ENCODE peak calls at places on chromosome 2, in eight cellular contexts. One of them, this sample, is unnamed. For H3K4me1, the result is how much of the 10 kb centered on the place peaks cover.

GRCh38 chr2:140455312-140455711 is 1675.1 kb upstream of the NXPH2 start:
- DNase-seq in lower lobe of right lung: no peak
- DNase-seq in body of pancreas: no peak
- DNase-seq in fibroblast of lung: no peak
- DNase-seq in CD8-positive, alpha-beta T cell: no peak
- DNase-seq in pancreas: no peak
- DNase-seq in mesendoderm: no peak
- DNase-seq in right cardiac atrium: no peak
- DNase-seq in this sample: no peak

GRCh38 chr2:190835303-190835930 is 45.2 kb upstream of the GLS start:
- DNase-seq in lower lobe of right lung: no peak
- DNase-seq in body of pancreas: no peak
- DNase-seq in fibroblast of lung: peak
- DNase-seq in CD8-positive, alpha-beta T cell: no peak
- DNase-seq in pancreas: no peak
- DNase-seq in mesendoderm: no peak
- DNase-seq in right cardiac atrium: peak
- DNase-seq in this sample: no peak

GRCh38 chr2:23526114-23526513 is 141.1 kb downstream of the KLHL29 start:
- DNase-seq in lower lobe of right lung: no peak
- DNase-seq in body of pancreas: no peak
- DNase-seq in fibroblast of lung: no peak
- DNase-seq in CD8-positive, alpha-beta T cell: no peak
- DNase-seq in pancreas: no peak
- DNase-seq in mesendoderm: no peak
- DNase-seq in right cardiac atrium: peak
- DNase-seq in this sample: no peak

GRCh38 chr2:205768815-205769493 is 86.7 kb downstream of the NRP2 start:
- DNase-seq in lower lobe of right lung: no peak
- DNase-seq in body of pancreas: no peak
- DNase-seq in fibroblast of lung: peak
- DNase-seq in CD8-positive, alpha-beta T cell: no peak
- DNase-seq in pancreas: no peak
- DNase-seq in mesendoderm: no peak
- DNase-seq in right cardiac atrium: no peak
- DNase-seq in this sample: no peak

GRCh38 chr2:228763600-228763999 is 507.5 kb downstream of the PID1 start:
- DNase-seq in lower lobe of right lung: no peak
- DNase-seq in body of pancreas: no peak
- DNase-seq in fibroblast of lung: no peak
- DNase-seq in CD8-positive, alpha-beta T cell: no peak
- DNase-seq in pancreas: no peak
- DNase-seq in mesendoderm: peak
- DNase-seq in right cardiac atrium: no peak
- DNase-seq in this sample: no peak

GRCh38 chr2:98917031-98917459 is 19.0 kb downstream of the CRACDL start:
- DNase-seq in lower lobe of right lung: no peak
- DNase-seq in body of pancreas: no peak
- DNase-seq in fibroblast of lung: peak
- DNase-seq in CD8-positive, alpha-beta T cell: no peak
- DNase-seq in pancreas: no peak
- DNase-seq in mesendoderm: peak
- DNase-seq in right cardiac atrium: no peak
- DNase-seq in this sample: no peak

GRCh38 chr2:131036269-131036668 is 57.0 kb downstream of the FAM168B start:
- DNase-seq in lower lobe of right lung: no peak
- DNase-seq in body of pancreas: no peak
- DNase-seq in fibroblast of lung: no peak
- DNase-seq in CD8-positive, alpha-beta T cell: no peak
- DNase-seq in pancreas: peak
- DNase-seq in mesendoderm: peak
- DNase-seq in right cardiac atrium: no peak
- DNase-seq in this sample: no peak

GRCh38 chr2:238305092-238305862 is 15.0 kb upstream of the TRAF3IP1 start:
- DNase-seq in lower lobe of right lung: no peak
- DNase-seq in body of pancreas: no peak
- DNase-seq in fibroblast of lung: no peak
- DNase-seq in CD8-positive, alpha-beta T cell: no peak
- DNase-seq in pancreas: no peak
- DNase-seq in mesendoderm: peak
- DNase-seq in right cardiac atrium: no peak
- DNase-seq in this sample: no peak

GRCh38 chr2:85601771-85602475 is 575 bp downstream of the TMEM150A start:
- DNase-seq in lower lobe of right lung: peak
- DNase-seq in body of pancreas: peak
- DNase-seq in fibroblast of lung: peak
- DNase-seq in CD8-positive, alpha-beta T cell: no peak
- DNase-seq in pancreas: peak
- DNase-seq in mesendoderm: peak
- DNase-seq in right cardiac atrium: peak
- DNase-seq in this sample: no peak

GRCh38 chr2:217980591-217980990 is 22.2 kb downstream of the TNS1 start:
- DNase-seq in lower lobe of right lung: no peak
- DNase-seq in body of pancreas: no peak
- DNase-seq in fibroblast of lung: no peak
- DNase-seq in CD8-positive, alpha-beta T cell: no peak
- DNase-seq in pancreas: no peak
- DNase-seq in mesendoderm: no peak
- DNase-seq in right cardiac atrium: no peak
- DNase-seq in this sample: no peak

GRCh38 chr2:159525012-159525411 is 91.3 kb downstream of the BAZ2B start:
- DNase-seq in lower lobe of right lung: no peak
- DNase-seq in body of pancreas: no peak
- DNase-seq in fibroblast of lung: no peak
- DNase-seq in CD8-positive, alpha-beta T cell: no peak
- DNase-seq in pancreas: no peak
- DNase-seq in mesendoderm: no peak
- DNase-seq in right cardiac atrium: no peak
- DNase-seq in this sample: no peak

GRCh38 chr2:159516241-159516758 is 100.0 kb downstream of the BAZ2B start:
- DNase-seq in lower lobe of right lung: no peak
- DNase-seq in body of pancreas: peak
- DNase-seq in fibroblast of lung: peak
- DNase-seq in CD8-positive, alpha-beta T cell: no peak
- DNase-seq in pancreas: no peak
- DNase-seq in mesendoderm: peak
- DNase-seq in right cardiac atrium: no peak
- DNase-seq in this sample: no peak

GRCh38 chr2:159518321-159519005 is 97.9 kb downstream of the BAZ2B start:
- DNase-seq in lower lobe of right lung: no peak
- DNase-seq in body of pancreas: no peak
- DNase-seq in fibroblast of lung: no peak
- DNase-seq in CD8-positive, alpha-beta T cell: no peak
- DNase-seq in pancreas: no peak
- DNase-seq in mesendoderm: no peak
- DNase-seq in right cardiac atrium: no peak
- DNase-seq in this sample: no peak

GRCh38 chr2:159526433-159526832 is 89.9 kb downstream of the BAZ2B start:
- DNase-seq in lower lobe of right lung: no peak
- DNase-seq in body of pancreas: no peak
- DNase-seq in fibroblast of lung: no peak
- DNase-seq in CD8-positive, alpha-beta T cell: no peak
- DNase-seq in pancreas: no peak
- DNase-seq in mesendoderm: no peak
- DNase-seq in right cardiac atrium: no peak
- DNase-seq in this sample: no peak

DNA sequence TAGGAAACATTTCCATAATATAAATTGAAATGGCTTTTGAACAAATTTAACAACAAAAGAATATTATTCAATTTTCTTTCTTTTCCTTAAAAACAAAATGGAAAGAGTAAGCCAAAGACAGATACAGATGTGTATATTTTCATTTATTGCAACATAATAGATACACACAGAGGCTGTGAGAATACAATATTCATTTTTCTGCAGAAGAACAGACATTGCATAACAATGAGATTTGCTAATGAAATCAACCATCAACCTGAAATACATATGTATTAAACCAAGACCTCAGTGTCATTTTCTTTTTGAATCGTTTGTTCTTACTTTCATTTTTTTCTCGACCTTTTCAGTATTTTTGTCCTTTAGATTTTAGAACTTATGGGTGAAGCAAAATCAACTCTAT is 95.1 kb downstream of the BAZ2B start:
- DNase-seq in lower lobe of right lung: no peak
- DNase-seq in body of pancreas: no peak
- DNase-seq in fibroblast of lung: no peak
- DNase-seq in CD8-positive, alpha-beta T cell: no peak
- DNase-seq in pancreas: no peak
- DNase-seq in mesendoderm: no peak
- DNase-seq in right cardiac atrium: no peak
- DNase-seq in this sample: no peak
- H3K4me1 ChIP-seq in lower lobe of right lung: under half
- H3K4me1 ChIP-seq in body of pancreas: under half
- H3K4me1 ChIP-seq in fibroblast of lung: under half
- H3K4me1 ChIP-seq in CD8-positive, alpha-beta T cell: under half
- H3K4me1 ChIP-seq in pancreas: under half
- H3K4me1 ChIP-seq in mesendoderm: under half
- H3K4me1 ChIP-seq in right cardiac atrium: under half
- H3K4me1 ChIP-seq in this sample: under half

DNA sequence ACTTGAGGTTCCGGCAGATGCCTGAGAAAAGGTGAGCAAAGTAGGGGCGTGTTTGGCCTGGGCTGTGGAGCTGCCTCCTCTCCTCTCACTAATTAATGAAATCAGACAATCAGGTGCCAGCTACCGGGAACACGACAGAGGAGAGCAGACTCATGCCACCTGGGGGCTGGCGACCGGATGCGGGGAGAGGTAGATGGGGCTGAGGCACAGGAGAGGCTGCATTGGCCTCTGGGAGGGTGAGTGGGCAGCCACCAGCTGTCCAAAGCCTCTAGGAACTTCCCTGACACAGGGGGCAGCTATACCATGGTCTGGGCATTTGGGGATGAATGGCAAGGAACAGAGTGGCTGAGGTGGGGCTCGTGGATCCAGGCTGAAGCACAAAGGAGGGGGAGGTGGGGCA is 25.0 kb downstream of the FBXO41 start:
- DNase-seq in lower lobe of right lung: no peak
- DNase-seq in body of pancreas: no peak
- DNase-seq in fibroblast of lung: no peak
- DNase-seq in CD8-positive, alpha-beta T cell: no peak
- DNase-seq in pancreas: no peak
- DNase-seq in mesendoderm: no peak
- DNase-seq in right cardiac atrium: no peak
- DNase-seq in this sample: no peak
- H3K4me3 ChIP-seq in lower lobe of right lung: no peak
- H3K4me3 ChIP-seq in body of pancreas: no peak
- H3K4me3 ChIP-seq in fibroblast of lung: no peak
- H3K4me3 ChIP-seq in CD8-positive, alpha-beta T cell: no peak
- H3K4me3 ChIP-seq in pancreas: no peak
- H3K4me3 ChIP-seq in mesendoderm: no peak
- H3K4me3 ChIP-seq in right cardiac atrium: no peak
- H3K4me3 ChIP-seq in this sample: no peak

GRCh38 chr2:46967990-46968647 is 52.5 kb upstream of the MCFD2 start:
- DNase-seq in lower lobe of right lung: peak
- DNase-seq in body of pancreas: peak
- DNase-seq in fibroblast of lung: peak
- DNase-seq in CD8-positive, alpha-beta T cell: no peak
- DNase-seq in pancreas: peak
- DNase-seq in mesendoderm: peak
- DNase-seq in right cardiac atrium: peak
- DNase-seq in this sample: no peak
- H3K4me1 ChIP-seq in lower lobe of right lung: half or more
- H3K4me1 ChIP-seq in body of pancreas: half or more
- H3K4me1 ChIP-seq in fibroblast of lung: under half
- H3K4me1 ChIP-seq in CD8-positive, alpha-beta T cell: under half
- H3K4me1 ChIP-seq in pancreas: half or more
- H3K4me1 ChIP-seq in mesendoderm: under half
- H3K4me1 ChIP-seq in right cardiac atrium: under half
- H3K4me1 ChIP-seq in this sample: under half

GRCh38 chr2:144349674-144350073 is 170.2 kb downstream of the ZEB2 start:
- DNase-seq in lower lobe of right lung: no peak
- DNase-seq in body of pancreas: no peak
- DNase-seq in fibroblast of lung: no peak
- DNase-seq in CD8-positive, alpha-beta T cell: no peak
- DNase-seq in pancreas: no peak
- DNase-seq in mesendoderm: peak
- DNase-seq in right cardiac atrium: no peak
- DNase-seq in this sample: no peak
- H3K4me3 ChIP-seq in lower lobe of right lung: no peak
- H3K4me3 ChIP-seq in body of pancreas: no peak
- H3K4me3 ChIP-seq in fibroblast of lung: no peak
- H3K4me3 ChIP-seq in CD8-positive, alpha-beta T cell: no peak
- H3K4me3 ChIP-seq in pancreas: no peak
- H3K4me3 ChIP-seq in mesendoderm: no peak
- H3K4me3 ChIP-seq in right cardiac atrium: no peak
- H3K4me3 ChIP-seq in this sample: no peak

GRCh38 chr2:96757477-96757860 is 3.2 kb upstream of the CNNM4 start:
- DNase-seq in lower lobe of right lung: no peak
- DNase-seq in body of pancreas: no peak
- DNase-seq in fibroblast of lung: no peak
- DNase-seq in CD8-positive, alpha-beta T cell: no peak
- DNase-seq in pancreas: no peak
- DNase-seq in mesendoderm: no peak
- DNase-seq in right cardiac atrium: no peak
- DNase-seq in this sample: no peak
- H3K4me1 ChIP-seq in lower lobe of right lung: under half
- H3K4me1 ChIP-seq in body of pancreas: under half
- H3K4me1 ChIP-seq in fibroblast of lung: under half
- H3K4me1 ChIP-seq in CD8-positive, alpha-beta T cell: under half
- H3K4me1 ChIP-seq in pancreas: under half
- H3K4me1 ChIP-seq in mesendoderm: under half
- H3K4me1 ChIP-seq in right cardiac atrium: under half
- H3K4me1 ChIP-seq in this sample: under half

GRCh38 chr2:27069961-27070618 is 1.4 kb downstream of the OST4 start:
- DNase-seq in lower lobe of right lung: no peak
- DNase-seq in body of pancreas: no peak
- DNase-seq in fibroblast of lung: no peak
- DNase-seq in CD8-positive, alpha-beta T cell: no peak
- DNase-seq in pancreas: no peak
- DNase-seq in mesendoderm: no peak
- DNase-seq in right cardiac atrium: no peak
- DNase-seq in this sample: no peak
- H3K4me3 ChIP-seq in lower lobe of right lung: peak
- H3K4me3 ChIP-seq in body of pancreas: peak
- H3K4me3 ChIP-seq in fibroblast of lung: peak
- H3K4me3 ChIP-seq in CD8-positive, alpha-beta T cell: peak
- H3K4me3 ChIP-seq in pancreas: peak
- H3K4me3 ChIP-seq in mesendoderm: no peak
- H3K4me3 ChIP-seq in right cardiac atrium: peak
- H3K4me3 ChIP-seq in this sample: peak